ENCODE peak calls at places on chromosome 20, in four cellular contexts. One of them, this sample, is unnamed.

GRCh38 chr20:62402456-62402855 is 4.6 kb downstream of the CABLES2 start:
- DNase-seq in HCT116: no peak
- DNase-seq in HepG2: no peak
- DNase-seq in H1: no peak
- DNase-seq in this sample: no peak

GRCh38 chr20:57514273-57514751 is 10.6 kb downstream of the CTCFL start:
- DNase-seq in HCT116: peak
- DNase-seq in HepG2: peak
- DNase-seq in H1: no peak
- DNase-seq in this sample: peak

GRCh38 chr20:63915471-63915870 is 20.5 kb downstream of the DNAJC5 start:
- DNase-seq in HCT116: no peak
- DNase-seq in HepG2: no peak
- DNase-seq in H1: no peak
- DNase-seq in this sample: no peak

GRCh38 chr20:46433051-46433450 is 26.6 kb upstream of the ELMO2 start:
- DNase-seq in HCT116: no peak
- DNase-seq in HepG2: no peak
- DNase-seq in H1: no peak
- DNase-seq in this sample: no peak

GRCh38 chr20:57991211-57991841 is 237.1 kb downstream of the ANKRD60 start:
- DNase-seq in HCT116: no peak
- DNase-seq in HepG2: no peak
- DNase-seq in H1: peak
- DNase-seq in this sample: no peak

GRCh38 chr20:59269396-59270025 is 30.9 kb upstream of the EDN3 start:
- DNase-seq in HCT116: no peak
- DNase-seq in HepG2: no peak
- DNase-seq in H1: no peak
- DNase-seq in this sample: no peak

GRCh38 chr20:50563133-50563944 is 53.2 kb downstream of the PTPN1 start:
- DNase-seq in HCT116: no peak
- DNase-seq in HepG2: peak
- DNase-seq in H1: no peak
- DNase-seq in this sample: no peak

GRCh38 chr20:57221916-57222630 is 44.4 kb downstream of the BMP7 start:
- DNase-seq in HCT116: no peak
- DNase-seq in HepG2: no peak
- DNase-seq in H1: no peak
- DNase-seq in this sample: no peak

GRCh38 chr20:62409935-62410741 is 3.1 kb upstream of the CABLES2 start:
- DNase-seq in HCT116: no peak
- DNase-seq in HepG2: peak
- DNase-seq in H1: no peak
- DNase-seq in this sample: peak

GRCh38 chr20:33463332-33464101 is 20.0 kb upstream of the SNTA1 start:
- DNase-seq in HCT116: no peak
- DNase-seq in HepG2: no peak
- DNase-seq in H1: no peak
- DNase-seq in this sample: no peak

GRCh38 chr20:15895126-15895525 is 678.1 kb downstream of the KIF16B start:
- DNase-seq in HCT116: no peak
- DNase-seq in HepG2: no peak
- DNase-seq in H1: no peak
- DNase-seq in this sample: no peak

GRCh38 chr20:62205618-62206387 is 14.3 kb downstream of the HRH3 start:
- DNase-seq in HCT116: no peak
- DNase-seq in HepG2: no peak
- DNase-seq in H1: no peak
- DNase-seq in this sample: no peak

GRCh38 chr20:50378170-50379000 is 131.8 kb upstream of the PTPN1 start:
- DNase-seq in HCT116: no peak
- DNase-seq in HepG2: no peak
- DNase-seq in H1: no peak
- DNase-seq in this sample: no peak

GRCh38 chr20:61847986-61848385 is 217.7 kb downstream of the TAF4 start:
- DNase-seq in HCT116: no peak
- DNase-seq in HepG2: no peak
- DNase-seq in H1: no peak
- DNase-seq in this sample: no peak

GRCh38 chr20:62321521-62321948 is 18.7 kb downstream of the ADRM1 start:
- DNase-seq in HCT116: peak
- DNase-seq in HepG2: no peak
- DNase-seq in H1: no peak
- DNase-seq in this sample: peak

DNA sequence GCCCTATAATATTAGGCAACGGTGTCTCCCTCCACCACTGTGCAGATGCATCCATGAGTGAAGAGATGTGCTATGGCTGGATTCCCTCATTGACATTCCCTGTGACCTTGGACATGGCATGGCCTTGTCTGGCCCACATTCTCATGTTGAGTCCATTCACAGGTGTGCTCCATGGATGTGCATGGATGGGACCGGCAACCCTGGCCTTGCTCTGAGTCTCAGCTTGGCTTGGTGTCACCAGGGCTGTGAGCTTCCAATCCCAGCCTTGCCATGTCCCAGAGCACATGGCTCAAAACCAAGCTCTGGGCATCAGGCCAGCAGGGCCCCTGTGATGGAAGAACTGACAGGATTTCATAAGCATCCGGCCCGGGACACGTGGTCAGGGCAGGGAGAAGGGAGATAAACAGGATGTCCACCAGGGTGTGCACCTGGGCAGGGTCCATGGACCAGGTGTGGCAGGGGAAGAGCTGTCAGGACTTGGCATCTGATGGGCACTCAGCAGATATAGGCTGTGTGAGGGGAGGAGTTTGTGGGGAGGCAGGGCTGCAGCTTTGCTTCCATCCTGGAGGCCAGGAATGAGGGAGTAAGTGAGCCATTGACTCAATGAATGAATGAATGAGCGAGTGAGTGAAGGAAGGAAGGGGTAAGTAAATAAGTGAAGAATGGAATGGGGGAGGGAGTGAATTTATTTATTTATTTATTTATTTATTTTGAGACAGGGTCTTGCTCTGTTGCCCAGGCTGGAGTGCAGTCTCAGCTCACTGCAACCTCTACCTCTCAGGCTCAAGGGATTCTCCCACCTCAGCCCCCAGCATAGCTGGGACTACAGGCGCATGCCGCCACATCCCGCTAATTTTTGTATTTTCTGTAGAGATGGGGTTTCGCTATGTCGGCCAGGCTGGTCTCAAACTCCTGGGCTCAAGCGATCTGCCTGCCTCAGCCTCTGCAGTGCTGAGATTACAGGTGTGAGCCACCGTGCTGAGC is 15.7 kb downstream of the NRSN2 start:
- DNase-seq in HCT116: peak
- DNase-seq in HepG2: peak
- DNase-seq in H1: no peak
- DNase-seq in this sample: peak
- TF ChIP-seq FOSL1 in HCT116: no peak
- TF ChIP-seq FOSL1 in HepG2: no peak
- TF ChIP-seq FOSL1 in H1: no peak
- TF ChIP-seq FOSL1 in this sample: no peak

GRCh38 chr20:12677925-12678324 is 330.8 kb upstream of the SPTLC3 start:
- DNase-seq in HCT116: no peak
- DNase-seq in HepG2: no peak
- DNase-seq in H1: no peak
- DNase-seq in this sample: no peak
- TF ChIP-seq FOSL1 in HCT116: no peak
- TF ChIP-seq FOSL1 in HepG2: no peak
- TF ChIP-seq FOSL1 in H1: no peak
- TF ChIP-seq FOSL1 in this sample: no peak

DNA sequence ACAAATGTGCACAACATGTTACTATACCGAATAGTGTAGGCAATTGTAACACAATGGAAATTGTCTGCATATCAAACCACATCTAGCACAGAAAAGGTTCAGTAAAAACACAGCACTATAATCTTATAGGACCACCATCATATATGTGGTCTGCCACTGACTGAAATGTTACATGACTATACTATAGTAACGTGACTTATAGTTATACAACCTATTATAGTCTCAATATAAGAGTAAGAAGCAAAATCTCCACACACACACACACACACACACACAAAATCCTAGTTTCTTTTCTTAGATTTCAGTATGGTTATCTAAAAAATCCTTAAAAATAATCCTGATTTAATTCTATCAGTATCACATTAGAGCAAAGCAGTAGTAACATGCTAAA is 164.6 kb downstream of the RALGAPA2 start:
- DNase-seq in HCT116: no peak
- DNase-seq in HepG2: no peak
- DNase-seq in H1: no peak
- DNase-seq in this sample: no peak
- TF ChIP-seq FOSL1 in HCT116: no peak
- TF ChIP-seq FOSL1 in HepG2: no peak
- TF ChIP-seq FOSL1 in H1: no peak
- TF ChIP-seq FOSL1 in this sample: no peak

GRCh38 chr20:23691675-23692074 is 2.8 kb upstream of the CST4 start:
- DNase-seq in HCT116: no peak
- DNase-seq in HepG2: no peak
- DNase-seq in H1: no peak
- DNase-seq in this sample: no peak

GRCh38 chr20:23689399-23689690 is 507 bp upstream of the CST4 start:
- DNase-seq in HCT116: no peak
- DNase-seq in HepG2: no peak
- DNase-seq in H1: no peak
- DNase-seq in this sample: no peak

GRCh38 chr20:23687986-23688385 is 852 bp downstream of the CST4 start:
- DNase-seq in HCT116: no peak
- DNase-seq in HepG2: no peak
- DNase-seq in H1: no peak
- DNase-seq in this sample: no peak

GRCh38 chr20:23692725-23693124 is 3.9 kb upstream of the CST4 start:
- DNase-seq in HCT116: no peak
- DNase-seq in HepG2: no peak
- DNase-seq in H1: no peak
- DNase-seq in this sample: no peak

DNA sequence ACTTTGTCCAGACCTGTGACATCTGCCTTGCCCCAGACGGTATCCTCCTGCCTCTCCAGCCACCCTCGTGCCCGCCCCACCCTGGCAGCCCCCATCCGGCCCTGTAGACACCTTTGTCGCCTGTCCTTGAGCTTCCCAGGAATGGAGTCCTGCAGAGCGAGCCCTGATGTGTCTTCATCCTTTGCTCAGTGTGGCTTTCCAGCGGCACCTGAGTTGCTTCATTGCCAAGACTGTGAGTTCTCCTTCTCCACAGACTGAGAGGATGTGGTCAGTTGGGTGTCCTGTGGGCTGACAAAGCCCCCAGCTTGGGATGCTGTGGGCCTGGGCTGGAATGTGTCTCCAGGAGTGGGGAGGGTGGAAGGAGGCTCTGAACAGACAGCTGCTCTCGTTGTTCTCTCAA is 1.7 kb upstream of the CST4 start:
- DNase-seq in HCT116: no peak
- DNase-seq in HepG2: no peak
- DNase-seq in H1: no peak
- DNase-seq in this sample: no peak
- TF ChIP-seq FOSL1 in HCT116: no peak
- TF ChIP-seq FOSL1 in HepG2: no peak
- TF ChIP-seq FOSL1 in H1: no peak
- TF ChIP-seq FOSL1 in this sample: no peak

DNA sequence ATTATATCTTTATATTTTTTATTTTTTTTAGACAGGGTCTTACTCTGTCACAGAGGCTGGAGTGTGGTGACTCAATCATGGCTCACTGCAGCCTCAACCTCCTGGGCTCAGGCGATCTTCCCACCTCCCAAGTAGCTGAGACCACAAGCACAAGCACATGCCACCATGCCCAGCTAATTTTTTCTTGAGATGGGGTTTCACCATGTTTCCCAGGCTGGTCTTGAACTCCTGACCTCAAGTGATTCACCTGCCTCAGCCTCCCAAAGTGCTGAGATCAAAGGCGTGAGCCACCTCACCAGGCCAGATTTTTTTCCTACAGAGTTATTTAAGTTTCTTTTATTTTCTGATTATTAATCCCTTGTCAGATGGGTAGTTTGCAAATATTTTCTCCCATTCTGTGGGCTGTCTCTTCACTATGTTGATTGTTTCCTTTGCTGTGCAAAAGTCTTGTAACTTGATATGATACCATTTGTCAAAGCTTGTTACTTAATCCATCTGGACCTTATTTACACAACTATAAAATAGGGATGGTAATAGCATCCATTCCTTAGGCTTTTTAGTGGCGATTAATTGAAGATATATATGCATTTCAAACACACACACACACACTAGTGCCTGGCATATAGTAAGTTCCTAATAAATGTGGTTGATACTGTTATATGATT is 187.2 kb downstream of the BCAS1 start:
- DNase-seq in HCT116: no peak
- DNase-seq in HepG2: no peak
- DNase-seq in H1: no peak
- DNase-seq in this sample: no peak
- TF ChIP-seq FOSL1 in HCT116: no peak
- TF ChIP-seq FOSL1 in HepG2: no peak
- TF ChIP-seq FOSL1 in H1: no peak
- TF ChIP-seq FOSL1 in this sample: no peak

GRCh38 chr20:55888655-55889054 is 116.7 kb downstream of the CBLN4 start:
- DNase-seq in HCT116: no peak
- DNase-seq in HepG2: no peak
- DNase-seq in H1: no peak
- DNase-seq in this sample: no peak
- TF ChIP-seq FOSL1 in HCT116: no peak
- TF ChIP-seq FOSL1 in HepG2: no peak
- TF ChIP-seq FOSL1 in H1: no peak
- TF ChIP-seq FOSL1 in this sample: no peak

GRCh38 chr20:48283470-48284110 is 498.3 kb upstream of the SULF2 start:
- DNase-seq in HCT116: no peak
- DNase-seq in HepG2: peak
- DNase-seq in H1: no peak
- DNase-seq in this sample: no peak

GRCh38 chr20:48286571-48287551 is 501.6 kb upstream of the SULF2 start:
- DNase-seq in HCT116: no peak
- DNase-seq in HepG2: peak
- DNase-seq in H1: no peak
- DNase-seq in this sample: no peak

GRCh38 chr20:48284837-48285236 is 499.6 kb upstream of the SULF2 start:
- DNase-seq in HCT116: no peak
- DNase-seq in HepG2: peak
- DNase-seq in H1: no peak
- DNase-seq in this sample: no peak

GRCh38 chr20:48287552-48288170 is 502.4 kb upstream of the SULF2 start:
- DNase-seq in HCT116: no peak
- DNase-seq in HepG2: no peak
- DNase-seq in H1: no peak
- DNase-seq in this sample: no peak

DNA sequence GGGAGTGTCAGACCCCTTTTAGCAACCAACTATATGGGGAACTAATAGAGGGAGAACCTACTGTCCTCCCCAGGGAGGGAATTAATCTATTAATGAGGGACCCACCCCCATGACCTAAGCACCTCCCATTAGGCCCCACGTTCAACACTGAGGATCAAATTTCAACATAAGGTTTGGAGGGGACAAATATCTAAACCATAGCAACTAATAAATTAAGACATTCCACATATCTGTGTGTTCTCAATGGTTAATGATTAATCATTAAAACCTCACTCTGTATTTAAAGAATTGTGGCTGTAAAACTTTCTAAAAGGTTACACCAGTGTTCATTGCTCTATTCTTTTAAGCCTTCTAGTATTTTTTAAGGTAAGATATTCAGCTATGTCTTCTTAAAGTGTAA is 500.4 kb upstream of the SULF2 start:
- DNase-seq in HCT116: no peak
- DNase-seq in HepG2: peak
- DNase-seq in H1: no peak
- DNase-seq in this sample: no peak
- TF ChIP-seq FOSL1 in HCT116: no peak
- TF ChIP-seq FOSL1 in HepG2: no peak
- TF ChIP-seq FOSL1 in H1: no peak
- TF ChIP-seq FOSL1 in this sample: no peak

This sample was measured in K562.